ENCODE peak calls at places on chromosomes 2 and 18, in four cellular contexts. W is gastrocnemius medialis; J is activated T-cell treated with anti-CD3 and anti-CD28 coated beads, Interleukin-2, amount 50 U/mL, for 72 hours; O is coronary artery. M is an unnamed sample.

GRCh38 chr2:36408198-36408703 is 52.7 kb downstream of the CRIM1 start:
- DNase-seq in W (no peak), J (no peak), O (no peak), M (no peak)

GRCh38 chr2:96839875-96840850 is 3.7 kb downstream of the ANKRD23 start:
- DNase-seq in W (no peak), J (no peak), O (no peak), M (no peak)

GRCh38 chr18:51330148-51330547 is 132.7 kb upstream of the MEX3C start:
- DNase-seq in W (no peak), J (no peak), O (no peak), M (no peak)

GRCh38 chr2:127498386-127498785 is 27.9 kb downstream of the IWS1 start:
- DNase-seq in W (no peak), J (no peak), O (no peak), M (no peak)

GRCh38 chr2:80102026-80102425 is 202.5 kb downstream of the LRRTM1 start:
- DNase-seq in W (no peak), J (no peak), O (no peak), M (no peak)

GRCh38 chr18:77980275-77980674 is 730.6 kb downstream of the GALR1 start:
- DNase-seq in W (no peak), J (no peak), O (no peak), M (no peak)

GRCh38 chr2:149858916-149859634 is 271.5 kb upstream of the MMADHC start:
- DNase-seq in W (no peak), J (no peak), O (no peak), M (no peak)

GRCh38 chr2:8502316-8502715 is 179.5 kb upstream of the ID2 start:
- DNase-seq in W (no peak), J (no peak), O (no peak), M (no peak)

GRCh38 chr18:5420909-5421308 is 122.9 kb downstream of the EPB41L3 start:
- DNase-seq in W (no peak), J (no peak), O (no peak), M (no peak)

GRCh38 chr2:111054791-111055627 is 65.7 kb upstream of the BCL2L11 start:
- DNase-seq in W (no peak), J (peak), O (no peak), M (no peak)

GRCh38 chr18:9741821-9742541 is 33.9 kb downstream of the RAB31 start:
- DNase-seq in W (no peak), J (no peak), O (peak), M (no peak)

GRCh38 chr2:170098626-170099312 is 79.2 kb upstream of the MYO3B start:
- DNase-seq in W (no peak), J (no peak), O (no peak), M (no peak)

GRCh38 chr18:72107647-72108046 is 436.5 kb downstream of the CBLN2 start:
- DNase-seq in W (no peak), J (no peak), O (no peak), M (no peak)

GRCh38 chr2:63614983-63615945 is 26.5 kb downstream of the MDH1 start:
- DNase-seq in W (no peak), J (no peak), O (no peak), M (no peak)

GRCh38 chr2:137435176-137435575 is 529.1 kb upstream of the HNMT start:
- DNase-seq in W (no peak), J (no peak), O (no peak), M (no peak)

GRCh38 chr2:182224669-182225068 is 202.2 kb downstream of the PDE1A start:
- DNase-seq in W (no peak), J (no peak), O (no peak), M (no peak)

GRCh38 chr2:44429034-44429433 is 67.3 kb downstream of the CAMKMT start:
- DNase-seq in W (no peak), J (no peak), O (no peak), M (no peak)

GRCh38 chr2:147588191-147588590 is 256.6 kb upstream of the ACVR2A start:
- DNase-seq in W (no peak), J (no peak), O (no peak), M (no peak)

GRCh38 chr18:7871560-7872456 is 304.7 kb downstream of the PTPRM start:
- DNase-seq in W (peak), J (no peak), O (no peak), M (no peak)

GRCh38 chr2:161136696-161137324 is 23.4 kb upstream of the TANK start:
- DNase-seq in W (no peak), J (peak), O (no peak), M (peak)

GRCh38 chr18:24595556-24595955 is 135.1 kb downstream of the HRH4 start:
- DNase-seq in W (no peak), J (no peak), O (no peak), M (no peak)

GRCh38 chr2:134934641-134935040 is 16.0 kb downstream of the CCNT2 start:
- DNase-seq in W (no peak), J (no peak), O (no peak), M (no peak)

GRCh38 chr2:221389421-221389820 is 182.7 kb downstream of the EPHA4 start:
- DNase-seq in W (no peak), J (no peak), O (no peak), M (no peak)

GRCh38 chr18:62437520-62438329 is 85.1 kb upstream of the ZCCHC2 start:
- DNase-seq in W (peak), J (no peak), O (no peak), M (no peak)

GRCh38 chr2:127324635-127325034 is 30.7 kb upstream of the ERCC3 start:
- DNase-seq in W (no peak), J (no peak), O (no peak), M (no peak)